ENCODE peak calls at places on chromosome 16, in four cellular contexts. J is HCT116, T is vagina, N is Panc1. P is an unnamed sample.

GRCh38 chr16:9225527-9226316 is 134.3 kb downstream of the HAPSTR1 start:
- DNase-seq in J (peak; percentile 12), T (no peak), N (peak; percentile 12), P (no peak)

GRCh38 chr16:3021449-3022207 is 1.5 kb downstream of the TNFRSF12A start:
- DNase-seq in J (peak; percentile 82), T (no peak), N (peak; percentile 68), P (peak; percentile 93)

GRCh38 chr16:57307365-57307764 is 22.9 kb upstream of the PLLP start:
- DNase-seq in J (no peak), T (no peak), N (no peak), P (no peak)

GRCh38 chr16:11329080-11329491 is 16.2 kb upstream of the RMI2 start:
- DNase-seq in J (no peak), T (no peak), N (no peak), P (no peak)

GRCh38 chr16:28883221-28883996 is 5.1 kb downstream of the ATP2A1 start:
- DNase-seq in J (no peak), T (no peak), N (no peak), P (no peak)

GRCh38 chr16:52238710-52239109 is 308.2 kb downstream of the TOX3 start:
- DNase-seq in J (no peak), T (no peak), N (no peak), P (no peak)

GRCh38 chr16:57539072-57539796 is 2.9 kb upstream of the CCDC102A start:
- DNase-seq in J (no peak), T (no peak), N (no peak), P (no peak)

GRCh38 chr16:10220942-10221341 is 38.7 kb upstream of the GRIN2A start:
- DNase-seq in J (no peak), T (no peak), N (no peak), P (no peak)

GRCh38 chr16:66911112-66911511 is 7.6 kb downstream of the CDH16 start:
- DNase-seq in J (no peak), T (no peak), N (no peak), P (no peak)

GRCh38 chr16:11915644-11916523 is at the start of gene GSPT1:
- DNase-seq in J (peak; percentile 97), T (peak; percentile 99), N (peak; percentile 87), P (peak; percentile 100)

GRCh38 chr16:67825906-67826305 is 16.2 kb upstream of the THAP11 start:
- DNase-seq in J (no peak), T (no peak), N (no peak), P (peak; percentile 69)

GRCh38 chr16:14564881-14565687 is 65.0 kb downstream of the PARN start:
- DNase-seq in J (no peak), T (no peak), N (no peak), P (no peak)

GRCh38 chr16:35200662-35201061 is 1741.2 kb downstream of the TP53TG3F start:
- DNase-seq in J (no peak), T (peak; percentile 74), N (no peak), P (no peak)
- H3K9me3 ChIP-seq in J (peaks cover 17% of the 10 kb centered on the region), T (no peaks in the 10 kb centered on the region), N (no peaks in the 10 kb centered on the region), P (no peaks in the 10 kb centered on the region)

DNA sequence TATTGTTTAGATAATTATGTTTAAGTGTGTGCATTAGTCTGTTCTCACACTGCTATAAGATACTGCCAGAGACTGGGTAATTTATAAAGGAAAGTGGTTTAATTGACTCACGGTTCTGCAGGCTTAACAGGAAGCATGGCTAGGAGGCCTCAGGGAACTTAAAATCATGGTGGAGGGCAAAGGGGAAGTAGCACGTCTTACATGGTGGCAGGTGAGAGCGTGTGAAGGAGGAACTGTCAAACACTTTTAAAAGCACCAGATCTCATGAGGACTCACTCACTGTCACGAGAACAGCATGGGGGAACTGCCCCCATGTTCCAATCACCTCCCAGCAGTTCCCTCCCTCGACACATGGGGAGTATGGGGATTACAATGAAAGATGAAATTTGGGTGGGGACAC is 203.5 kb upstream of the GOT2 start:
- DNase-seq in J (no peak), T (no peak), N (no peak), P (no peak)
- TF ChIP-seq POLR2AphosphoS5 in J (no peak), T (no peak), N (no peak), P (no peak)

GRCh38 chr16:47488051-47488450 is 26.9 kb downstream of the PHKB start:
- DNase-seq in J (no peak), T (no peak), N (no peak), P (no peak)
- H3K4me3 ChIP-seq in J (no peak overlapping the region), T (no peak overlapping the region), N (no peak overlapping the region), P (no peak overlapping the region)

DNA sequence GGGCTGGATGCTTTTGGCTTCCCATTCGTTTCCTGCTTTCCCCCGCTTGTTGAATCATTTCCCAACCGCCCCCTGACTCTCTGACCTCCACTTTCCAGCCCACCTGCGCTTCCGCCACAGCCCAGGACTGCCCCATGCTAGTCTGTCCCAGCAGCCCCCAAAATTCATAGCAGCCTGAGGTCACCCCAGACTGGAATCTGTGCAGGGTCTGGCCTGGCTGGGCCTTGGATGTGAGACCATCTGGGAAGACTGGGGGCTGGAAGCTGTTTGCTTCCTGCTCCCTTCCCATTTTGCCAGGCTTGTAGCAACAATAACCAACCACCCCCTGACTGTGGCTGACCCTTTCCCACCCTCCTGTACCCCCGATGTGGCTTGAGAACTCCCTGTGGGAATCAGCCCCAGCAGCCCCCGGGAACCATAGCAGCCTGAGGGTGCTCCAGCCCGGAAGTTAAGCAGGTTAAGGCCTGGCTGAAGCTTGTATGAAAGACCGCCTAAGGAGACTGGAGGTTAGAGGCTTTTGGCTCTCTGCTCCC is 2290.8 kb downstream of the TP53TG3F start:
- DNase-seq in J (no peak), T (peak; percentile 90), N (no peak), P (no peak)
- H3K9me3 ChIP-seq in J (no peaks in the 10 kb centered on the region), T (no peaks in the 10 kb centered on the region), N (no peaks in the 10 kb centered on the region), P (peaks cover 13% of the 10 kb centered on the region)

DNA sequence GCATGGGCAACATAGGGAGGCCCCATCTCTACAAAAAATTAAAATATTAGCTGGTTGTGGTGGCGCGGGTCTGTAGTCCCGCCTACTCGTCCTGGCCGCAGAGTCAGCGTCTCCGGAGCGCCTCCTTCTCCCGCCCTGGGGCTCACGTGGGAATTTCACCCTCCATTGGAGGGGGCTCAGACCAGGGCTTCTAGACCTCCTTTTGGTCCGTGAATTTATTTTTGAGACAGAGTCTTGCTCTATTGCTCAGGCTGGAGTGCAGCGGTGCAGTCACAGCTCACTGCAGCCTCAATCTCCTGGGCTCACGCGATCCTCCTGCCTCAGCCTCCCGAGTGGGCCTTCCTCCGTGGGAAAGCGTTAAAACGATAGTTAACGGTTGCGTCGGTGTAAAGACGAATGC is 394 bp upstream of the NME4 start:
- DNase-seq in J (no peak), T (no peak), N (no peak), P (peak; percentile 54)
- TF ChIP-seq POLR2AphosphoS5 in J (no peak), T (peak; percentile 64), N (peak; percentile 29), P (no peak)

P was measured in upper lobe of left lung.